ENCODE peak calls at places on chromosomes 13 and 19, in seven cellular contexts. F is lower lobe of right lung; Y is stimulated activated CD4-positive, alpha-beta T cell treated with anti-CD3 and anti-CD28 coated beads, Interleukin-2, amount 100 ng/mL, for 48 hours; K is omental fat pad; I is effector memory CD8-positive, alpha-beta T cell; T is NCI-H2029; V is activated naive CD4-positive, alpha-beta T cell treated with anti-CD3 and anti-CD28 coated beads, Interleukin-2, amount 50 U/mL, for 16 hours. P is an unnamed sample.

GRCh38 chr13:62631614-62632013 is 1216.0 kb upstream of the PCDH20 start:
- DNase-seq in I (no peak), K (no peak), T (no peak), F (no peak), Y (no peak), V (no peak), P (no peak)

GRCh38 chr19:12952488-12953455 is 4.3 kb downstream of the GADD45GIP1 start:
- DNase-seq in F (no peak), Y (no peak), V (no peak), T (no peak), K (no peak), I (no peak), P (no peak)

GRCh38 chr19:45263013-45263412 is 11.9 kb downstream of the MARK4 start:
- DNase-seq in T (no peak), I (no peak), K (no peak), V (no peak), F (no peak), Y (no peak), P (no peak)

GRCh38 chr19:662207-662961 is 630 bp downstream of the RNF126 start:
- DNase-seq in V (peak; percentile 80), I (peak; percentile 60), F (peak; percentile 80), T (peak; percentile 55), K (no peak), Y (peak; percentile 63), P (peak; percentile 60)

GRCh38 chr13:114154476-114154875 is 22.1 kb upstream of the RASA3 start:
- DNase-seq in K (no peak), I (no peak), T (no peak), F (no peak), V (no peak), Y (no peak), P (no peak)

GRCh38 chr13:111984349-111984748 is 82.6 kb upstream of the SOX1 start:
- DNase-seq in T (no peak), Y (no peak), F (no peak), I (no peak), K (no peak), V (no peak), P (no peak)

GRCh38 chr13:97757807-97758206 is 195.7 kb upstream of the IPO5 start:
- DNase-seq in K (no peak), I (no peak), Y (no peak), T (no peak), V (no peak), F (no peak), P (no peak)

GRCh38 chr13:21138561-21138960 is 37.8 kb downstream of the SKA3 start:
- DNase-seq in I (no peak), Y (no peak), V (no peak), T (no peak), K (no peak), F (no peak), P (no peak)

GRCh38 chr13:24632382-24633121 is 47.7 kb upstream of the ATP12A start:
- DNase-seq in I (no peak), Y (no peak), T (no peak), V (no peak), F (no peak), K (no peak), P (no peak)

GRCh38 chr19:19428746-19429145 is 23.3 kb downstream of the GATAD2A start:
- DNase-seq in F (no peak), V (no peak), T (no peak), K (no peak), Y (no peak), I (no peak), P (no peak)

GRCh38 chr19:12723383-12723642 is 419 bp downstream of the TNPO2 start:
- DNase-seq in V (no peak), Y (no peak), F (no peak), K (no peak), I (no peak), T (no peak), P (no peak)

GRCh38 chr19:18440421-18440877 is 2.5 kb upstream of the ISYNA1 start:
- DNase-seq in V (no peak), Y (no peak), F (no peak), I (no peak), T (no peak), K (no peak), P (no peak)